ENCODE peak calls at places on chromosomes 2 and 18, in five cellular contexts. T, O, N, P and A are unnamed samples.

GRCh38 chr2:239389414-239390329 is 11.1 kb downstream of the HDAC4 start:
- DNase-seq in N (no peak), P (no peak), O (no peak), T (no peak), A (no peak)

GRCh38 chr2:113877651-113878594 is 12.0 kb upstream of the ACTR3 start:
- DNase-seq in O (no peak), T (no peak), N (no peak), P (peak), A (no peak)

GRCh38 chr2:70123051-70123828 is 36.0 kb downstream of the PCBP1 start:
- DNase-seq in T (no peak), O (no peak), N (peak), P (peak), A (no peak)

GRCh38 chr18:78857252-78858150 is 122.1 kb upstream of the SALL3 start:
- DNase-seq in N (no peak), O (no peak), P (no peak), T (no peak), A (no peak)

GRCh38 chr2:215386566-215386965 is 49.3 kb downstream of the FN1 start:
- DNase-seq in T (no peak), P (no peak), O (no peak), N (no peak), A (no peak)

GRCh38 chr18:67432806-67433205 is 83.7 kb downstream of the DSEL start:
- DNase-seq in O (no peak), T (no peak), P (peak), N (no peak), A (no peak)

GRCh38 chr2:130264046-130264445 is 65.8 kb upstream of the TUBA3E start:
- DNase-seq in N (no peak), O (no peak), T (no peak), P (no peak), A (no peak)

GRCh38 chr2:190121971-190122370 is 59.4 kb upstream of the MSTN start:
- DNase-seq in T (no peak), P (peak), O (peak), N (no peak), A (peak)

GRCh38 chr2:209985879-209986278 is 16.6 kb upstream of the RPE start:
- DNase-seq in T (no peak), O (no peak), P (no peak), N (no peak), A (no peak)

GRCh38 chr2:174846941-174847938 is 83.0 kb upstream of the CHRNA1 start:
- DNase-seq in P (peak), O (no peak), T (peak), N (no peak), A (peak)
- H3K4me3 ChIP-seq in P (peak), O (no peak), T (peak), N (no peak), A (no peak)

GRCh38 chr18:42338683-42339082 is 383.6 kb downstream of the PIK3C3 start:
- DNase-seq in P (no peak), N (no peak), O (no peak), T (no peak), A (no peak)
- H3K4me3 ChIP-seq in P (no peak), N (no peak), O (no peak), T (no peak), A (no peak)

DNA sequence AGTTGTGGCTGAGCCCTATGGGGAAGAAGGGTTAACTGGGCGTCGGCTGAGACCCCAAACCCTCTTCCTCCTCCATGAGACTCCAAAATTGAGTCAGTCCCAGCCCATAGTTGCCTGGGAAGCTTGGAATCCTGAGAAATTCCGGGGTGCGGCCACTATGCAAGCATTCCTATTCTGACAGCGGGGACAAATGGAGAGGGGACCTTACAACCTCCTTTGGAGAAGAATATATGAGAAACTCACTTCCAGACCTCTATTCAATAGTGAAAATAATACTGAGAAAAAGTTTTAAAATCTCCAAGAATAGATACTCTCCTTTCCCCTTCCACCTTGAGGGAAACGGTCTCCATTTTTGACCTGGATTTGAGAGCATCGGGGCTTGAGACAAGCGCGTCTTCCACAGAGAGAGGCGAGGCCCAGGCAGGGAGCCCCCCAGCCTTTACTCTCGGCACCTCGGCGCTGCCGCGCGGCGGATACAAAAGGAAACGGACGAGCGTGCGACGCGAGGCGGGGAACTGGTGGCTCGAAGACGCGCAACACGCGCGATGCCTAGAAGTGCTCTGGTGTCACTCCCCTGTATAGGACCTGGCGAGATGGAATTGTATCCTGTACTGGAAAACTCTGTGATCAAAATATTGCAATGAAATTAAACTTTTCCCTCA is 11.1 kb downstream of the NR4A2 start:
- DNase-seq in T (no peak), O (no peak), N (no peak), P (no peak), A (no peak)
- H3K4me3 ChIP-seq in T (peak), O (no peak), N (peak), P (peak), A (no peak)

GRCh38 chr2:227629435-227629834 is 12.1 kb downstream of the SCYGR4 start:
- DNase-seq in P (no peak), O (no peak), N (no peak), T (no peak), A (no peak)
- H3K4me3 ChIP-seq in P (no peak), O (no peak), N (no peak), T (no peak), A (no peak)

GRCh38 chr2:191266201-191266600 is 21.0 kb downstream of the MYO1B start:
- DNase-seq in O (no peak), N (no peak), T (no peak), P (no peak), A (no peak)

GRCh38 chr2:191264647-191265079 is 19.5 kb downstream of the MYO1B start:
- DNase-seq in N (no peak), O (no peak), P (peak), T (no peak), A (no peak)

GRCh38 chr2:191268596-191268995 is 23.4 kb downstream of the MYO1B start:
- DNase-seq in N (no peak), T (no peak), P (no peak), O (no peak), A (no peak)

GRCh38 chr2:191263050-191263449 is 17.8 kb downstream of the MYO1B start:
- DNase-seq in O (no peak), T (no peak), N (no peak), P (peak), A (no peak)

GRCh38 chr2:191265311-191266170 is 20.3 kb downstream of the MYO1B start:
- DNase-seq in N (no peak), P (peak), T (no peak), O (no peak), A (no peak)
- H3K4me3 ChIP-seq in N (no peak), P (peak), T (no peak), O (no peak), A (no peak)

GRCh38 chr18:9323750-9324445 is 10.7 kb upstream of the TWSG1 start:
- DNase-seq in T (no peak), O (no peak), N (no peak), P (peak), A (no peak)

GRCh38 chr18:9325716-9326115 is 8.9 kb upstream of the TWSG1 start:
- DNase-seq in T (no peak), O (no peak), N (no peak), P (peak), A (no peak)

GRCh38 chr18:9329471-9329870 is 5.1 kb upstream of the TWSG1 start:
- DNase-seq in P (no peak), T (no peak), O (no peak), N (no peak), A (no peak)

GRCh38 chr18:9330419-9330818 is 4.2 kb upstream of the TWSG1 start:
- DNase-seq in O (no peak), T (no peak), P (no peak), N (no peak), A (no peak)

GRCh38 chr18:9328776-9329175 is 5.8 kb upstream of the TWSG1 start:
- DNase-seq in O (no peak), T (no peak), N (no peak), P (peak), A (no peak)
- H3K4me3 ChIP-seq in O (no peak), T (no peak), N (no peak), P (no peak), A (no peak)

GRCh38 chr2:134657650-134658250 is 61.0 kb downstream of the TMEM163 start:
- DNase-seq in T (no peak), O (peak), P (peak), N (no peak), A (no peak)
- H3K4me3 ChIP-seq in T (no peak), O (no peak), P (no peak), N (no peak), A (no peak)

GRCh38 chr18:23239350-23239692 is 104.0 kb downstream of the CABLES1 start:
- DNase-seq in N (no peak), P (no peak), O (no peak), T (no peak), A (no peak)

GRCh38 chr18:23236876-23237468 is 101.7 kb downstream of the CABLES1 start:
- DNase-seq in N (no peak), P (no peak), T (no peak), O (no peak), A (no peak)

GRCh38 chr18:23237524-23238151 is 102.4 kb downstream of the CABLES1 start:
- DNase-seq in O (peak), T (no peak), P (peak), N (no peak), A (no peak)

GRCh38 chr18:23238651-23239349 is 103.5 kb downstream of the CABLES1 start:
- DNase-seq in N (no peak), O (no peak), P (peak), T (no peak), A (no peak)

GRCh38 chr18:23238152-23238531 is 102.9 kb downstream of the CABLES1 start:
- DNase-seq in N (no peak), P (peak), T (no peak), O (no peak), A (no peak)
- H3K4me3 ChIP-seq in N (peak), P (peak), T (no peak), O (peak), A (no peak)

GRCh38 chr2:149598014-149598395 is 10.4 kb upstream of the MMADHC start:
- DNase-seq in P (peak), N (no peak), T (no peak), O (no peak), A (no peak)

GRCh38 chr2:149596471-149596870 is 8.9 kb upstream of the MMADHC start:
- DNase-seq in P (no peak), O (no peak), N (no peak), T (no peak), A (no peak)

GRCh38 chr2:149595069-149595963 is 7.7 kb upstream of the MMADHC start:
- DNase-seq in P (peak), N (no peak), O (no peak), T (no peak), A (no peak)

GRCh38 chr2:149594411-149594810 is 6.8 kb upstream of the MMADHC start:
- DNase-seq in N (no peak), O (no peak), P (no peak), T (no peak), A (no peak)

DNA sequence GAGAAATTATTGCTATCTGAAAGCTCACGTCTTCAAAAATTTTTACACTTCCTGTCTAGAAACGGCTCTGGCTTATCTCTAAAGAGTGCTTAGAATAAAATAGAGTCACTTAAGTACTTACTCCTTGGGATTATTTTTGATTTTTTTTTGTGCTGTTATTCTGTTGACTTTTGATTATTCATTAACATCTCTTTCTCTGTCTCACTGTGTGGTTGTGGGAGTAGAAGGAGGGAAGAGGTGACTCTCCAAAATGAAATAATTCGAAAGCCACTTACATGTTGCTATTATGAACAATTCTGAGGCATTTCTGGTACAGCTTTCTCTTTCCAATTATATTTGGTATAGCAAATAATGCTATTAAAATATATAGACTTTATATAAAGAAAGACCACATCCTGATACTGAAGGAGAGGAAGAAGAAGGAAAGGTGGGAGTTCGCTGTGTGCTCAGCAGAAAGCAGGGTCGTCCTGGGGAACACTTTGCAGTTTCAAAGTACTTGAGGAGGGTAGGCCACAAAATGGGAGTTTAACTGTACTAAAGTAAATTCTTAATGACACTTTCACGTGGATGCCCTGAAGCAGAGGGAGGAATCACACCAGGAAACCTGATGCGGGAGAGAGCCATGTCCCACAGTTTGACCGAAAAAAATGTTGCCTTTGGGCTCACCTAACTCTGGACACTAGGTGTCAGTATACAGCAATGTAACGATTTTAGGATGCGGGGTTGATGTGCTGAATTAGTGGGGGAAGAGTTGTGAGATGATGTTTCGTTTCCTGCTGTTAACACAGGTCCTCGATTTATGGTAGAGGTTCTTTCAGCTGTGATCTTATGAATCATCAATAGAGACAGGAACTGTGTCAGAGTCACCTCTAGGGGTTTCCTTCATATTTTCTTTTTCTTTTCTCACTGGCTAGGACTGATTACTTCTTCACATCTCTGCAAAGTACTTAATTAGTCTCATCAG is 9.8 kb upstream of the MMADHC start:
- DNase-seq in N (no peak), T (peak), O (peak), P (peak), A (peak)
- H3K4me3 ChIP-seq in N (peak), T (peak), O (no peak), P (peak), A (no peak)